ENCODE peak calls at places on chromosomes 4 and X, in eight cellular contexts. One of them, this sample, is unnamed.

GRCh38 chr4:26360864-26361263 is 40.0 kb downstream of the RBPJ start:
- DNase-seq in esophagus squamous epithelium: no peak
- DNase-seq in activated CD4-positive, alpha-beta T cell treated with anti-CD3 and anti-CD28 coated beads, Interleukin-2, amount 50 U/mL, for 24 hours: no peak
- DNase-seq in activated T-cell treated with anti-CD3 and anti-CD28 coated beads for 4 hours: no peak
- DNase-seq in COR-L47: no peak
- DNase-seq in dorsolateral prefrontal cortex: no peak
- DNase-seq in astrocyte of the hippocampus: no peak
- DNase-seq in Right ventricle myocardium superior: no peak
- DNase-seq in this sample: no peak

GRCh38 chr4:70747874-70748273 is 26.1 kb downstream of the RUFY3 start:
- DNase-seq in dorsolateral prefrontal cortex: no peak
- DNase-seq in activated CD4-positive, alpha-beta T cell treated with anti-CD3 and anti-CD28 coated beads, Interleukin-2, amount 50 U/mL, for 24 hours: no peak
- DNase-seq in astrocyte of the hippocampus: no peak
- DNase-seq in COR-L47: no peak
- DNase-seq in activated T-cell treated with anti-CD3 and anti-CD28 coated beads for 4 hours: no peak
- DNase-seq in esophagus squamous epithelium: no peak
- DNase-seq in Right ventricle myocardium superior: no peak
- DNase-seq in this sample: no peak

GRCh38 chr4:30718021-30718888 is 1.9 kb upstream of the PCDH7 start:
- DNase-seq in dorsolateral prefrontal cortex: no peak
- DNase-seq in COR-L47: peak; percentile 37
- DNase-seq in activated T-cell treated with anti-CD3 and anti-CD28 coated beads for 4 hours: no peak
- DNase-seq in esophagus squamous epithelium: no peak
- DNase-seq in activated CD4-positive, alpha-beta T cell treated with anti-CD3 and anti-CD28 coated beads, Interleukin-2, amount 50 U/mL, for 24 hours: no peak
- DNase-seq in astrocyte of the hippocampus: no peak
- DNase-seq in Right ventricle myocardium superior: peak; percentile 65
- DNase-seq in this sample: peak; percentile 68

GRCh38 chr4:26424143-26424542 is 66.1 kb downstream of the CCKAR start:
- DNase-seq in dorsolateral prefrontal cortex: no peak
- DNase-seq in Right ventricle myocardium superior: no peak
- DNase-seq in esophagus squamous epithelium: no peak
- DNase-seq in COR-L47: no peak
- DNase-seq in astrocyte of the hippocampus: no peak
- DNase-seq in activated CD4-positive, alpha-beta T cell treated with anti-CD3 and anti-CD28 coated beads, Interleukin-2, amount 50 U/mL, for 24 hours: no peak
- DNase-seq in activated T-cell treated with anti-CD3 and anti-CD28 coated beads for 4 hours: no peak
- DNase-seq in this sample: peak; percentile 23

GRCh38 chrX:106510713-106511411 is 100.9 kb upstream of the RADX start:
- DNase-seq in activated CD4-positive, alpha-beta T cell treated with anti-CD3 and anti-CD28 coated beads, Interleukin-2, amount 50 U/mL, for 24 hours: no peak
- DNase-seq in Right ventricle myocardium superior: no peak
- DNase-seq in COR-L47: no peak
- DNase-seq in activated T-cell treated with anti-CD3 and anti-CD28 coated beads for 4 hours: no peak
- DNase-seq in astrocyte of the hippocampus: no peak
- DNase-seq in esophagus squamous epithelium: no peak
- DNase-seq in dorsolateral prefrontal cortex: no peak
- DNase-seq in this sample: no peak

GRCh38 chr4:25406081-25406692 is 29.1 kb downstream of the ANAPC4 start:
- DNase-seq in activated CD4-positive, alpha-beta T cell treated with anti-CD3 and anti-CD28 coated beads, Interleukin-2, amount 50 U/mL, for 24 hours: no peak
- DNase-seq in astrocyte of the hippocampus: no peak
- DNase-seq in Right ventricle myocardium superior: no peak
- DNase-seq in COR-L47: no peak
- DNase-seq in esophagus squamous epithelium: no peak
- DNase-seq in dorsolateral prefrontal cortex: no peak
- DNase-seq in activated T-cell treated with anti-CD3 and anti-CD28 coated beads for 4 hours: no peak
- DNase-seq in this sample: no peak

GRCh38 chrX:116009871-116010710 is 160.5 kb upstream of the AGTR2 start:
- DNase-seq in esophagus squamous epithelium: no peak
- DNase-seq in Right ventricle myocardium superior: peak; percentile 37
- DNase-seq in COR-L47: no peak
- DNase-seq in activated T-cell treated with anti-CD3 and anti-CD28 coated beads for 4 hours: no peak
- DNase-seq in activated CD4-positive, alpha-beta T cell treated with anti-CD3 and anti-CD28 coated beads, Interleukin-2, amount 50 U/mL, for 24 hours: no peak
- DNase-seq in dorsolateral prefrontal cortex: no peak
- DNase-seq in astrocyte of the hippocampus: no peak
- DNase-seq in this sample: peak; percentile 39

GRCh38 chr4:59936566-59936965 is 1263.6 kb upstream of the ADGRL3 start:
- DNase-seq in Right ventricle myocardium superior: no peak
- DNase-seq in activated CD4-positive, alpha-beta T cell treated with anti-CD3 and anti-CD28 coated beads, Interleukin-2, amount 50 U/mL, for 24 hours: no peak
- DNase-seq in activated T-cell treated with anti-CD3 and anti-CD28 coated beads for 4 hours: no peak
- DNase-seq in COR-L47: peak; percentile 78
- DNase-seq in esophagus squamous epithelium: no peak
- DNase-seq in astrocyte of the hippocampus: no peak
- DNase-seq in dorsolateral prefrontal cortex: no peak
- DNase-seq in this sample: no peak

GRCh38 chr4:49058306-49058705 is 72.2 kb downstream of the CWH43 start:
- DNase-seq in Right ventricle myocardium superior: no peak
- DNase-seq in activated CD4-positive, alpha-beta T cell treated with anti-CD3 and anti-CD28 coated beads, Interleukin-2, amount 50 U/mL, for 24 hours: no peak
- DNase-seq in esophagus squamous epithelium: no peak
- DNase-seq in activated T-cell treated with anti-CD3 and anti-CD28 coated beads for 4 hours: no peak
- DNase-seq in astrocyte of the hippocampus: no peak
- DNase-seq in COR-L47: no peak
- DNase-seq in dorsolateral prefrontal cortex: no peak
- DNase-seq in this sample: no peak

This sample was measured in Ammon's horn.